ENCODE peak calls at places on chromosomes 16 and 17, in six cellular contexts. M is choroid plexus epithelial cell, P is sigmoid colon, Q is dorsolateral prefrontal cortex, G is AG09309, R is transverse colon. L is an unnamed sample.
A peak's percentile ranks its signal among the peaks of the same experiment; 100 is the strongest.

GRCh38 chr16:27448531-27449433 is 46.8 kb downstream of the IL21R start:
- DNase-seq in P (no peak), R (no peak), Q (no peak), G (no peak), M (no peak), L (no peak)

GRCh38 chr17:42886283-42887176 is 14.1 kb upstream of the G6PC1 start:
- DNase-seq in Q (no peak), R (no peak), G (no peak), M (no peak), P (no peak), L (no peak)

GRCh38 chr16:10831899-10832886 is 13.6 kb upstream of the TVP23A start:
- DNase-seq in P (no peak), Q (no peak), R (no peak), G (no peak), M (no peak), L (no peak)

GRCh38 chr16:78072275-78072674 is 27.2 kb upstream of the WWOX start:
- DNase-seq in M (no peak), R (no peak), P (no peak), G (no peak), Q (no peak), L (no peak)

GRCh38 chr17:17613708-17614114 is 22.2 kb upstream of the PEMT start:
- DNase-seq in G (peak; percentile 41), P (no peak), M (peak; percentile 88), Q (no peak), R (peak; percentile 48), L (peak; percentile 43)

GRCh38 chr17:77146882-77147281 is 6.1 kb downstream of the SEC14L1 start:
- DNase-seq in G (no peak), P (no peak), R (peak; percentile 72), Q (no peak), M (no peak), L (no peak)

GRCh38 chr16:66928702-66929388 is 3.5 kb upstream of the RRAD start:
- DNase-seq in P (no peak), R (peak; percentile 49), G (no peak), M (peak; percentile 51), Q (no peak), L (no peak)

GRCh38 chr16:26475579-26475978 is 591.1 kb upstream of the C16orf82 start:
- DNase-seq in P (no peak), R (no peak), M (no peak), G (no peak), Q (no peak), L (no peak)

GRCh38 chr17:5763595-5763994 is 179.3 kb upstream of the NLRP1 start:
- DNase-seq in Q (no peak), P (no peak), R (no peak), G (no peak), M (no peak), L (no peak)

GRCh38 chr16:73565263-73565662 is 517.3 kb upstream of the ZFHX3 start:
- DNase-seq in Q (no peak), R (no peak), G (peak; percentile 5), M (peak; percentile 1), P (no peak), L (no peak)
- TF ChIP-seq CTCF in Q (peak; percentile 37), R (no peak), G (peak; percentile 30), M (peak; percentile 11), P (peak; percentile 19), L (no peak)

DNA sequence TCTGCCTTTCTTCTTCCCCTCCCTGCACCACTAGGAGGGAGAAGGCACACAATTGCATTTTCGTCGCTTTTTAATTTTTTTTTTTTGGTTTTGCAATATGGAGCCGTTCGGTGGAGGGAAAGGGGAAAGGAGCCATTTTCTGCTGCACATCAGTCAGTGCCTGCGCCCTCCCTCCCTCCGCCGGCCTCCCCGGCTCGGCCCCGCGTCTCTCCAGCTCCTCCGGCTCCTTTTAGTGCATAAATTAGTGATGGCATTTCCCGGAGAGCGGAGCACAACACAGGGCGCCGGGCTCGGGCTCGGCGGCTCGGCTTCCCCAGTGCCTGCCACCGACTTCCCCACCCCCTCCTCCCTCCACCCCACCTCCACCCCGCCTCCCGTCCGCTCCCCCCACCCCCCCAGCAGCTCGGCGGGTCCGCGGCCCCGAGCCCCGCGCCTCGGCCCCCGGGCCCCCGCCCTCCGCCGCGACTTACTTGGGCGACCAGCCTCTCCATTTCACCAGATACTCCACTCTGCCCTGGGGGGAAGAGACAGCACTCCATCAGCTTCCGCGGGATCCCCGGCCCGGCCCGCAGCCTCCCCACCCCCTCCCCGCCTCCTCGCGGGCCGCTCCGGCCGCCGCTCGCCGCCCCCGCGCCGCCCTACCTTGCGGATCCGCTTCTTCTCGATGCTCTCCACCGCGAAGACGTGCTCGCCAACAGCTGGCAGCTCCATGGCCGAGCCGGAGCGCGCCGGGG is 532 bp downstream of the CBX4 start:
- DNase-seq in M (peak; percentile 69), P (no peak), G (no peak), R (peak; percentile 63), Q (peak; percentile 70), L (no peak)
- TF ChIP-seq CTCF in M (peak; percentile 38), P (no peak), G (peak; percentile 15), R (no peak), Q (peak; percentile 7), L (no peak)

GRCh38 chr16:52069866-52070265 is 477.1 kb downstream of the TOX3 start:
- DNase-seq in P (no peak), R (no peak), M (peak; percentile 12), Q (no peak), G (no peak), L (no peak)
- TF ChIP-seq CTCF in P (no peak), R (peak; percentile 23), M (no peak), Q (peak; percentile 57), G (no peak), L (peak; percentile 33)

GRCh38 chr17:80248894-80249710 is 11.6 kb upstream of the RNF213 start:
- DNase-seq in G (no peak), Q (no peak), M (no peak), R (no peak), P (no peak), L (no peak)

GRCh38 chr17:80246726-80247125 is 13.9 kb upstream of the RNF213 start:
- DNase-seq in R (no peak), P (no peak), Q (no peak), G (no peak), M (no peak), L (no peak)

GRCh38 chr17:80247561-80247960 is 13.1 kb upstream of the RNF213 start:
- DNase-seq in Q (no peak), M (no peak), G (no peak), R (no peak), P (no peak), L (no peak)

GRCh38 chr17:80246266-80246681 is 14.4 kb upstream of the RNF213 start:
- DNase-seq in Q (no peak), M (no peak), R (no peak), G (no peak), P (no peak), L (no peak)

DNA sequence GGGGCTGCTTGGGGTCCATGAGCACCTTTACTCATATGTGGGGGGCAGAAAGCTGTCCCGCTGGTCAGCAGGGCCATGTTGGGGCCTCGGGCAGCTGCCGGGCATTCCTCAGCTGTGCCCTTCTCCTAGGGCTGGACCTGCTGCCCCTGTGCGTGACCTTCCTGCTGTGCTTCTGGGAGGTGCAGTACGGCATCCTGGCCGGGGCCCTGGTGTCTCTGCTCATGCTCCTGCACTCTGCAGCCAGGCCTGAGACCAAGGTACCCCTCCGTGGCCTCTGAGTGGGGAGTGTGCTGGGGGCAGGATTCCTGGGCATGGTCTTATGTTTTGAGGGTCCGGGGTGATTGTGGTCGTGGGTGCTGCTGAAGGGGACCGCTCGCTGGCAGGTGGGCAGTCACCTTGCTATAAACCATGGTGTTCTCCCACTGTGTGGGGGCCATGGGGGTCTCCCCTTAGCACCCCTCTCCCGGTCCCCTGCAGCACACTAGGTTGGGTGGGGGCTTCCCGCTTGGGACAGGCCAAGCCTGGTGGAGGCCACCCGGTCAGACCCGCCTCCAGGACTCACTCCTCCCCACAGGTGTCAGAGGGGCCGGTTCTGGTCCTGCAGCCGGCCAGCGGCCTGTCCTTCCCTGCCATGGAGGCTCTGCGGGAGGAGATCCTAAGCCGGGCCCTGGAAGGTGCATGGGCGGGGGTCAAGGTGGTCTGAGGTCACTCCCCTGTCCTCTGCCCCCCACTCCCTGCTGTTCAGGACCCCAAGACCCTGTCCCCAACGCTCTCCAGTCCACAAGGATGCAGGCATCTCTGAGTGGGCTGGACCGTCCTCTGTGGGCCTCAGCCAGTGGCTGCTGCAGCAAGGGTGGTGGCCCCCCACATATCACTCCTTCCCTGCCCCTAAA is 12.4 kb upstream of the RNF213 start:
- DNase-seq in R (no peak), Q (no peak), M (no peak), P (no peak), G (no peak), L (no peak)
- TF ChIP-seq CTCF in R (no peak), Q (no peak), M (no peak), P (no peak), G (no peak), L (no peak)

GRCh38 chr16:8900343-8900742 is 18.2 kb downstream of the LITAFD start:
- DNase-seq in M (no peak), R (no peak), P (no peak), G (no peak), Q (no peak), L (no peak)

GRCh38 chr16:8901318-8901861 is 19.2 kb downstream of the LITAFD start:
- DNase-seq in M (no peak), Q (no peak), G (no peak), P (no peak), R (no peak), L (no peak)

GRCh38 chr16:8905168-8905762 is 23.1 kb downstream of the LITAFD start:
- DNase-seq in R (no peak), Q (no peak), M (peak; percentile 75), G (no peak), P (no peak), L (peak; percentile 16)

GRCh38 chr16:8904018-8904430 is 21.9 kb downstream of the LITAFD start:
- DNase-seq in Q (no peak), R (no peak), M (no peak), P (no peak), G (no peak), L (no peak)

DNA sequence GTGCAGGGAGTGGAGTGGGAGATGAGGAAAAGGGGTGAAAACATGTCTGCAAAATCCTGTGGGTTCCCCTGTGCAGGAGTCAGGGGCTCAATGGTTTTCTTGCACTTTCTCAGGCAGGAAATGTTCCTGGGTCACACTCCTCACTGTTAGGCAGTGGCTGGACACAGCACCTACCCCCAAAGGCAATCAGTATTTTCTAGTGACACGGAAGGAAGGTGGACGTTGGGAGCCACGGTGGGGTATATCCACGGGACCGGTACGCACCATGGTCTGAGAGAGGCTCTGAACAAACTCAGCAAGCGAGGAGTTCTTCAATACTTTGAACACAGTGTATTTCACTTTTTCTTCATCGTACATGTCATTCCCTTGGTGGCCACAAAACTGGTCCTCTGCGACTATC is 20.9 kb downstream of the LITAFD start:
- DNase-seq in R (no peak), Q (no peak), P (no peak), G (no peak), M (no peak), L (no peak)
- TF ChIP-seq CTCF in R (no peak), Q (no peak), P (no peak), G (no peak), M (no peak), L (no peak)

GRCh38 chr17:73420897-73421296 is 109.1 kb upstream of the CDC42EP4 start:
- DNase-seq in G (no peak), P (peak; percentile 28), Q (no peak), M (peak; percentile 56), R (no peak), L (no peak)
- TF ChIP-seq CTCF in G (peak; percentile 29), P (no peak), Q (no peak), M (peak; percentile 64), R (no peak), L (peak; percentile 10)

L was measured in kidney epithelial cell.